ENCODE peak calls at places on chromosomes 11 and 22, in ten cellular contexts. One of them, this sample, is unnamed. For H3K36me3, the result is how much of the 10 kb centered on the place peaks cover.

GRCh38 chr11:17814546-17814945 is 80.0 kb downstream of the KCNC1 start:
- DNase-seq in endothelial cell of umbilical vein: no peak
- DNase-seq in colonic mucosa: no peak
- DNase-seq in PC-3: no peak
- DNase-seq in DND-41: no peak
- DNase-seq in neuronal stem cell: no peak
- DNase-seq in NT2/D1: no peak
- DNase-seq in IMR-90: no peak
- DNase-seq in endodermal cell: no peak
- DNase-seq in mesenchymal stem cell: no peak
- DNase-seq in this sample: peak

GRCh38 chr11:90323289-90323688 is 100.4 kb upstream of the CHORDC1 start:
- DNase-seq in endothelial cell of umbilical vein: no peak
- DNase-seq in colonic mucosa: no peak
- DNase-seq in PC-3: no peak
- DNase-seq in DND-41: no peak
- DNase-seq in neuronal stem cell: no peak
- DNase-seq in NT2/D1: no peak
- DNase-seq in IMR-90: no peak
- DNase-seq in endodermal cell: no peak
- DNase-seq in mesenchymal stem cell: no peak
- DNase-seq in this sample: no peak

GRCh38 chr11:40125054-40125453 is 1334.4 kb downstream of the LRRC4C start:
- DNase-seq in endothelial cell of umbilical vein: no peak
- DNase-seq in colonic mucosa: no peak
- DNase-seq in PC-3: peak
- DNase-seq in DND-41: no peak
- DNase-seq in neuronal stem cell: no peak
- DNase-seq in NT2/D1: peak
- DNase-seq in IMR-90: no peak
- DNase-seq in endodermal cell: peak
- DNase-seq in mesenchymal stem cell: peak
- DNase-seq in this sample: no peak

GRCh38 chr22:26942301-26942927 is 285.0 kb downstream of the MIAT start:
- DNase-seq in endothelial cell of umbilical vein: no peak
- DNase-seq in colonic mucosa: no peak
- DNase-seq in PC-3: no peak
- DNase-seq in DND-41: no peak
- DNase-seq in neuronal stem cell: peak
- DNase-seq in NT2/D1: no peak
- DNase-seq in IMR-90: no peak
- DNase-seq in endodermal cell: no peak
- DNase-seq in mesenchymal stem cell: no peak
- DNase-seq in this sample: peak

GRCh38 chr22:36405671-36406070 is 17.9 kb upstream of the MYH9 start:
- DNase-seq in endothelial cell of umbilical vein: no peak
- DNase-seq in colonic mucosa: no peak
- DNase-seq in PC-3: peak
- DNase-seq in DND-41: peak
- DNase-seq in neuronal stem cell: no peak
- DNase-seq in NT2/D1: no peak
- DNase-seq in IMR-90: no peak
- DNase-seq in endodermal cell: no peak
- DNase-seq in mesenchymal stem cell: peak
- DNase-seq in this sample: no peak

GRCh38 chr11:8758619-8759169 is 76.1 kb downstream of the RPL27A start:
- DNase-seq in endothelial cell of umbilical vein: no peak
- DNase-seq in colonic mucosa: no peak
- DNase-seq in PC-3: no peak
- DNase-seq in DND-41: no peak
- DNase-seq in neuronal stem cell: no peak
- DNase-seq in NT2/D1: no peak
- DNase-seq in IMR-90: no peak
- DNase-seq in endodermal cell: peak
- DNase-seq in mesenchymal stem cell: no peak
- DNase-seq in this sample: no peak

GRCh38 chr11:83819936-83820549 is 533.9 kb upstream of the CCDC90B start:
- DNase-seq in endothelial cell of umbilical vein: peak
- DNase-seq in colonic mucosa: no peak
- DNase-seq in PC-3: peak
- DNase-seq in DND-41: no peak
- DNase-seq in neuronal stem cell: peak
- DNase-seq in NT2/D1: no peak
- DNase-seq in IMR-90: peak
- DNase-seq in endodermal cell: no peak
- DNase-seq in mesenchymal stem cell: peak
- DNase-seq in this sample: peak

GRCh38 chr11:18706330-18707243 is 8.0 kb downstream of the TMEM86A start:
- DNase-seq in endothelial cell of umbilical vein: peak
- DNase-seq in colonic mucosa: peak
- DNase-seq in PC-3: no peak
- DNase-seq in DND-41: no peak
- DNase-seq in neuronal stem cell: no peak
- DNase-seq in NT2/D1: no peak
- DNase-seq in IMR-90: no peak
- DNase-seq in endodermal cell: no peak
- DNase-seq in mesenchymal stem cell: no peak
- DNase-seq in this sample: peak

GRCh38 chr11:96306933-96307747 is 35.9 kb downstream of the MAML2 start:
- DNase-seq in endothelial cell of umbilical vein: peak
- DNase-seq in colonic mucosa: peak
- DNase-seq in PC-3: peak
- DNase-seq in DND-41: no peak
- DNase-seq in neuronal stem cell: peak
- DNase-seq in NT2/D1: no peak
- DNase-seq in IMR-90: peak
- DNase-seq in endodermal cell: peak
- DNase-seq in mesenchymal stem cell: peak
- DNase-seq in this sample: peak

GRCh38 chr11:67410369-67410831 is 5.1 kb upstream of the CARNS1 start:
- DNase-seq in endothelial cell of umbilical vein: no peak
- DNase-seq in colonic mucosa: no peak
- DNase-seq in PC-3: no peak
- DNase-seq in DND-41: no peak
- DNase-seq in neuronal stem cell: no peak
- DNase-seq in NT2/D1: no peak
- DNase-seq in IMR-90: no peak
- DNase-seq in endodermal cell: no peak
- DNase-seq in mesenchymal stem cell: no peak
- DNase-seq in this sample: no peak

GRCh38 chr11:44258190-44258489 is 51.8 kb downstream of the ALX4 start:
- DNase-seq in endothelial cell of umbilical vein: no peak
- DNase-seq in colonic mucosa: no peak
- DNase-seq in PC-3: no peak
- DNase-seq in DND-41: no peak
- DNase-seq in neuronal stem cell: no peak
- DNase-seq in NT2/D1: no peak
- DNase-seq in IMR-90: peak
- DNase-seq in endodermal cell: no peak
- DNase-seq in mesenchymal stem cell: peak
- DNase-seq in this sample: no peak

GRCh38 chr22:37340331-37341262 is 58.3 kb downstream of the CYTH4 start:
- DNase-seq in endothelial cell of umbilical vein: no peak
- DNase-seq in colonic mucosa: no peak
- DNase-seq in PC-3: peak
- DNase-seq in DND-41: no peak
- DNase-seq in neuronal stem cell: no peak
- DNase-seq in NT2/D1: no peak
- DNase-seq in IMR-90: no peak
- DNase-seq in endodermal cell: peak
- DNase-seq in mesenchymal stem cell: no peak
- DNase-seq in this sample: no peak

GRCh38 chr11:2368178-2368850 is 8.8 kb upstream of the CD81 start:
- DNase-seq in endothelial cell of umbilical vein: no peak
- DNase-seq in colonic mucosa: no peak
- DNase-seq in PC-3: no peak
- DNase-seq in DND-41: no peak
- DNase-seq in neuronal stem cell: no peak
- DNase-seq in NT2/D1: no peak
- DNase-seq in IMR-90: no peak
- DNase-seq in endodermal cell: no peak
- DNase-seq in mesenchymal stem cell: no peak
- DNase-seq in this sample: no peak

GRCh38 chr11:2366271-2366670 is 10.8 kb upstream of the CD81 start:
- DNase-seq in endothelial cell of umbilical vein: no peak
- DNase-seq in colonic mucosa: no peak
- DNase-seq in PC-3: no peak
- DNase-seq in DND-41: no peak
- DNase-seq in neuronal stem cell: no peak
- DNase-seq in NT2/D1: no peak
- DNase-seq in IMR-90: no peak
- DNase-seq in endodermal cell: no peak
- DNase-seq in mesenchymal stem cell: no peak
- DNase-seq in this sample: no peak

GRCh38 chr11:2368851-2369180 is 8.3 kb upstream of the CD81 start:
- DNase-seq in endothelial cell of umbilical vein: no peak
- DNase-seq in colonic mucosa: no peak
- DNase-seq in PC-3: no peak
- DNase-seq in DND-41: no peak
- DNase-seq in neuronal stem cell: no peak
- DNase-seq in NT2/D1: no peak
- DNase-seq in IMR-90: no peak
- DNase-seq in endodermal cell: no peak
- DNase-seq in mesenchymal stem cell: no peak
- DNase-seq in this sample: no peak

GRCh38 chr11:2366733-2367132 is 10.4 kb upstream of the CD81 start:
- DNase-seq in endothelial cell of umbilical vein: no peak
- DNase-seq in colonic mucosa: no peak
- DNase-seq in PC-3: no peak
- DNase-seq in DND-41: no peak
- DNase-seq in neuronal stem cell: no peak
- DNase-seq in NT2/D1: no peak
- DNase-seq in IMR-90: no peak
- DNase-seq in endodermal cell: no peak
- DNase-seq in mesenchymal stem cell: no peak
- DNase-seq in this sample: no peak

GRCh38 chr11:2367266-2368160 is 9.6 kb upstream of the CD81 start:
- DNase-seq in endothelial cell of umbilical vein: no peak
- DNase-seq in colonic mucosa: no peak
- DNase-seq in PC-3: no peak
- DNase-seq in DND-41: no peak
- DNase-seq in neuronal stem cell: no peak
- DNase-seq in NT2/D1: no peak
- DNase-seq in IMR-90: no peak
- DNase-seq in endodermal cell: no peak
- DNase-seq in mesenchymal stem cell: no peak
- DNase-seq in this sample: no peak
- H3K9ac ChIP-seq in endothelial cell of umbilical vein: no peak
- H3K9ac ChIP-seq in colonic mucosa: no peak
- H3K9ac ChIP-seq in PC-3: no peak
- H3K9ac ChIP-seq in DND-41: no peak
- H3K9ac ChIP-seq in neuronal stem cell: no peak
- H3K9ac ChIP-seq in NT2/D1: no peak
- H3K9ac ChIP-seq in IMR-90: no peak
- H3K9ac ChIP-seq in endodermal cell: no peak
- H3K9ac ChIP-seq in mesenchymal stem cell: no peak
- H3K9ac ChIP-seq in this sample: no peak

GRCh38 chr11:107830915-107831540 is 27.6 kb downstream of the SLC35F2 start:
- DNase-seq in endothelial cell of umbilical vein: peak
- DNase-seq in colonic mucosa: no peak
- DNase-seq in PC-3: peak
- DNase-seq in DND-41: no peak
- DNase-seq in neuronal stem cell: no peak
- DNase-seq in NT2/D1: no peak
- DNase-seq in IMR-90: no peak
- DNase-seq in endodermal cell: no peak
- DNase-seq in mesenchymal stem cell: no peak
- DNase-seq in this sample: no peak
- H3K36me3 ChIP-seq in endothelial cell of umbilical vein: under half
- H3K36me3 ChIP-seq in colonic mucosa: under half
- H3K36me3 ChIP-seq in PC-3: under half
- H3K36me3 ChIP-seq in DND-41: under half
- H3K36me3 ChIP-seq in neuronal stem cell: under half
- H3K36me3 ChIP-seq in NT2/D1: under half
- H3K36me3 ChIP-seq in IMR-90: under half
- H3K36me3 ChIP-seq in endodermal cell: under half
- H3K36me3 ChIP-seq in mesenchymal stem cell: under half
- H3K36me3 ChIP-seq in this sample: under half

GRCh38 chr11:122937978-122938377 is 43.7 kb downstream of the BSX start:
- DNase-seq in endothelial cell of umbilical vein: no peak
- DNase-seq in colonic mucosa: no peak
- DNase-seq in PC-3: no peak
- DNase-seq in DND-41: no peak
- DNase-seq in neuronal stem cell: no peak
- DNase-seq in NT2/D1: no peak
- DNase-seq in IMR-90: no peak
- DNase-seq in endodermal cell: no peak
- DNase-seq in mesenchymal stem cell: no peak
- DNase-seq in this sample: no peak

GRCh38 chr11:122933434-122933833 is 48.2 kb downstream of the BSX start:
- DNase-seq in endothelial cell of umbilical vein: no peak
- DNase-seq in colonic mucosa: no peak
- DNase-seq in PC-3: no peak
- DNase-seq in DND-41: no peak
- DNase-seq in neuronal stem cell: no peak
- DNase-seq in NT2/D1: no peak
- DNase-seq in IMR-90: no peak
- DNase-seq in endodermal cell: no peak
- DNase-seq in mesenchymal stem cell: no peak
- DNase-seq in this sample: no peak

DNA sequence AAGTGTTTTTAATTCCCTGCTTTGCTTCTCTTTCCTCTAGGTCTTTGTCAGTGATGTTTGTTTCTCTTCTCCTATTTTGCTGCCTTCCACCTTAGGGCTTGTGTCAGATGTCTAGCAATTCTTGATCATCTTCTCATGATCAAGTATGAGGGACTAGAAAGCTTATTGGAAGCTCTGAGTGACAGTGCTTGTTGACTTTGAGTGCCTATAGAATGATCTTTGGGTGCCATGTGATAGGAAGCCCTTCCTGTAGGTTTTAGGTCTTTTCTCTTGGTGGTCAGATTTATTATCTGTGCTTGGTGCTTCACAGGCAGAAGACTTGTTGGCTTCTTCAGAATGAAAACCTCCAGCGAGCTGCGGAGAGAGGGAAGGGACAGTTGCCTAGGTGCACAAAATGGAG is 43.1 kb downstream of the BSX start:
- DNase-seq in endothelial cell of umbilical vein: no peak
- DNase-seq in colonic mucosa: no peak
- DNase-seq in PC-3: no peak
- DNase-seq in DND-41: no peak
- DNase-seq in neuronal stem cell: no peak
- DNase-seq in NT2/D1: no peak
- DNase-seq in IMR-90: no peak
- DNase-seq in endodermal cell: no peak
- DNase-seq in mesenchymal stem cell: no peak
- DNase-seq in this sample: no peak
- H3K9ac ChIP-seq in endothelial cell of umbilical vein: no peak
- H3K9ac ChIP-seq in colonic mucosa: no peak
- H3K9ac ChIP-seq in PC-3: no peak
- H3K9ac ChIP-seq in DND-41: no peak
- H3K9ac ChIP-seq in neuronal stem cell: no peak
- H3K9ac ChIP-seq in NT2/D1: no peak
- H3K9ac ChIP-seq in IMR-90: no peak
- H3K9ac ChIP-seq in endodermal cell: no peak
- H3K9ac ChIP-seq in mesenchymal stem cell: no peak
- H3K9ac ChIP-seq in this sample: no peak

DNA sequence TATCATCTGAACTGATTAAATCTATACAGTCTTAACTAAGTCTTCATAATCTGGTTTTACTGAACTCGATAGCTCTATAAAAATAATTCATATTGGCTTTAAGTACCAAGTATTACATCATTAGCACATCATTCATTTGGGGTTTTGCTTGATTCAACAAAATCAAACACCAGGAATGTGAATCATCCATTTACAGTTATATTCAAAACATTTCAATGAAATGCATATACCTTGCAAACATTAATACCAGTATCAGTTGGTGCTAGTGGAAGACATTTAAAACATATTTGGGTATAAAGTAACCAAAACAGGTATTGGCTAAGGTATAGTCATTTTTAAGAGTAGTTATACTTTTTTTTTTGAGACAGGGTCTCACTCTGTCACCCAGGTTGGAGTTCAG is 12.2 kb upstream of the CCDC89 start:
- DNase-seq in endothelial cell of umbilical vein: no peak
- DNase-seq in colonic mucosa: no peak
- DNase-seq in PC-3: peak
- DNase-seq in DND-41: no peak
- DNase-seq in neuronal stem cell: no peak
- DNase-seq in NT2/D1: no peak
- DNase-seq in IMR-90: no peak
- DNase-seq in endodermal cell: no peak
- DNase-seq in mesenchymal stem cell: no peak
- DNase-seq in this sample: no peak
- H3K36me3 ChIP-seq in endothelial cell of umbilical vein: under half
- H3K36me3 ChIP-seq in colonic mucosa: under half
- H3K36me3 ChIP-seq in PC-3: under half
- H3K36me3 ChIP-seq in DND-41: under half
- H3K36me3 ChIP-seq in neuronal stem cell: under half
- H3K36me3 ChIP-seq in NT2/D1: under half
- H3K36me3 ChIP-seq in IMR-90: under half
- H3K36me3 ChIP-seq in endodermal cell: under half
- H3K36me3 ChIP-seq in mesenchymal stem cell: half or more
- H3K36me3 ChIP-seq in this sample: under half

This sample was measured in fibroblast of lung.